ENCODE peak calls at places on chromosomes 12 and 14, in eight cellular contexts. G is CD4-positive, alpha-beta T cell; D is fibroblast of lung; V is AG04450; E is PC-9; F is endothelial cell; B is GM13976; U is AG09319. N is an unnamed sample.

GRCh38 chr14:73491256-73491976 is 683 bp downstream of the RIOX1 start:
- DNase-seq in G (peak), D (peak), V (peak), E (peak), F (peak), B (peak), U (no peak), N (peak)

GRCh38 chr12:25864287-25864686 is 94.2 kb upstream of the RASSF8 start:
- DNase-seq in G (no peak), D (peak), V (no peak), E (no peak), F (no peak), B (no peak), U (no peak), N (no peak)

GRCh38 chr12:110279976-110280783 is 867 bp upstream of the ATP2A2 start:
- DNase-seq in G (peak), D (peak), V (no peak), E (peak), F (peak), B (peak), U (no peak), N (peak)

GRCh38 chr12:96516472-96517417 is 27.4 kb downstream of the CFAP54 start:
- DNase-seq in G (peak), D (peak), V (peak), E (peak), F (peak), B (peak), U (peak), N (peak)

GRCh38 chr12:111197545-111197944 is 171.3 kb downstream of the PHETA1 start:
- DNase-seq in G (no peak), D (no peak), V (no peak), E (no peak), F (no peak), B (no peak), U (no peak), N (no peak)

GRCh38 chr14:96109956-96110355 is 70.8 kb downstream of the C14orf132 start:
- DNase-seq in G (no peak), D (no peak), V (no peak), E (no peak), F (no peak), B (no peak), U (no peak), N (no peak)

GRCh38 chr14:85319101-85319500 is 210.8 kb upstream of the FLRT2 start:
- DNase-seq in G (no peak), D (no peak), V (no peak), E (no peak), F (no peak), B (no peak), U (no peak), N (no peak)

GRCh38 chr14:103711516-103712431 is 3.5 kb downstream of the XRCC3 start:
- DNase-seq in G (no peak), D (no peak), V (no peak), E (peak), F (no peak), B (no peak), U (no peak), N (no peak)

GRCh38 chr12:59636945-59637656 is 41.3 kb downstream of the SLC16A7 start:
- DNase-seq in G (no peak), D (no peak), V (no peak), E (no peak), F (no peak), B (no peak), U (no peak), N (peak)

GRCh38 chr12:42698213-42698612 is 108.7 kb upstream of the PRICKLE1 start:
- DNase-seq in G (no peak), D (peak), V (no peak), E (no peak), F (no peak), B (no peak), U (peak), N (no peak)

GRCh38 chr12:99906786-99907185 is 78.0 kb downstream of the ANKS1B start:
- DNase-seq in G (no peak), D (no peak), V (no peak), E (no peak), F (no peak), B (no peak), U (no peak), N (no peak)

GRCh38 chr12:128687851-128688250 is 135.9 kb downstream of the SLC15A4 start:
- DNase-seq in G (no peak), D (no peak), V (no peak), E (no peak), F (no peak), B (no peak), U (no peak), N (no peak)

GRCh38 chr14:23237772-23238594 is at the start of gene RNF212B:
- DNase-seq in G (peak), D (peak), V (no peak), E (peak), F (peak), B (peak), U (peak), N (peak)

GRCh38 chr14:61663312-61663974 is 31.9 kb upstream of the HIF1A start:
- DNase-seq in G (no peak), D (no peak), V (no peak), E (no peak), F (no peak), B (peak), U (no peak), N (no peak)

GRCh38 chr14:59098377-59098776 is 90.1 kb upstream of the DAAM1 start:
- DNase-seq in G (no peak), D (peak), V (peak), E (peak), F (no peak), B (no peak), U (peak), N (no peak)

GRCh38 chr12:113684053-113684907 is 212.6 kb upstream of the LHX5 start:
- DNase-seq in G (no peak), D (peak), V (no peak), E (no peak), F (no peak), B (no peak), U (no peak), N (no peak)

GRCh38 chr12:123608192-123608591 is 6.3 kb downstream of the DDX55 start:
- DNase-seq in G (no peak), D (no peak), V (no peak), E (no peak), F (no peak), B (no peak), U (no peak), N (no peak)

GRCh38 chr12:63864456-63864709 is 19.9 kb downstream of the SRGAP1 start:
- DNase-seq in G (no peak), D (no peak), V (no peak), E (no peak), F (no peak), B (no peak), U (no peak), N (no peak)

GRCh38 chr14:35369701-35370191 is 34.8 kb downstream of the NFKBIA start:
- DNase-seq in G (no peak), D (peak), V (no peak), E (peak), F (no peak), B (no peak), U (no peak), N (no peak)

GRCh38 chr12:127803545-127803944 is 463.4 kb upstream of the TMEM132C start:
- DNase-seq in G (no peak), D (peak), V (no peak), E (no peak), F (no peak), B (no peak), U (no peak), N (no peak)

GRCh38 chr14:80781968-80782367 is 159.6 kb downstream of the CEP128 start:
- DNase-seq in G (no peak), D (peak), V (no peak), E (peak), F (no peak), B (no peak), U (no peak), N (no peak)

GRCh38 chr12:12899530-12900380 is 8.4 kb downstream of the GPRC5A start:
- DNase-seq in G (no peak), D (peak), V (peak), E (no peak), F (no peak), B (peak), U (peak), N (peak)

GRCh38 chr14:93788557-93789365 is 476 bp upstream of the PRIMA1 start:
- DNase-seq in G (no peak), D (no peak), V (no peak), E (no peak), F (peak), B (no peak), U (no peak), N (peak)

GRCh38 chr12:96263449-96263902 is 69.3 kb downstream of the ELK3 start:
- DNase-seq in G (no peak), D (no peak), V (no peak), E (no peak), F (no peak), B (no peak), U (no peak), N (no peak)

GRCh38 chr12:7486512-7486911 is 17.1 kb downstream of the CD163 start:
- DNase-seq in G (no peak), D (no peak), V (no peak), E (no peak), F (no peak), B (no peak), U (no peak), N (no peak)

GRCh38 chr14:103886304-103887169 is 39.2 kb upstream of the PPP1R13B start:
- DNase-seq in G (no peak), D (no peak), V (no peak), E (no peak), F (no peak), B (no peak), U (no peak), N (no peak)

GRCh38 chr14:68235011-68235410 is 415.4 kb downstream of the RAD51B start:
- DNase-seq in G (no peak), D (peak), V (no peak), E (no peak), F (no peak), B (no peak), U (no peak), N (no peak)

GRCh38 chr12:122127839-122128238 is 46.2 kb downstream of the IL31 start:
- DNase-seq in G (no peak), D (no peak), V (no peak), E (no peak), F (no peak), B (no peak), U (no peak), N (no peak)

GRCh38 chr12:43289412-43289811 is 262.6 kb downstream of the ADAMTS20 start:
- DNase-seq in G (no peak), D (peak), V (no peak), E (no peak), F (no peak), B (no peak), U (peak), N (no peak)

GRCh38 chr14:95275507-95275906 is 44.2 kb downstream of the CLMN start:
- DNase-seq in G (no peak), D (no peak), V (no peak), E (no peak), F (no peak), B (no peak), U (no peak), N (no peak)

GRCh38 chr12:13251496-13251895 is 55.0 kb downstream of the EMP1 start:
- DNase-seq in G (no peak), D (no peak), V (no peak), E (no peak), F (no peak), B (no peak), U (no peak), N (no peak)

GRCh38 chr12:42126963-42127362 is 17.7 kb downstream of the GXYLT1 start:
- DNase-seq in G (no peak), D (no peak), V (no peak), E (no peak), F (no peak), B (no peak), U (no peak), N (no peak)

DNA sequence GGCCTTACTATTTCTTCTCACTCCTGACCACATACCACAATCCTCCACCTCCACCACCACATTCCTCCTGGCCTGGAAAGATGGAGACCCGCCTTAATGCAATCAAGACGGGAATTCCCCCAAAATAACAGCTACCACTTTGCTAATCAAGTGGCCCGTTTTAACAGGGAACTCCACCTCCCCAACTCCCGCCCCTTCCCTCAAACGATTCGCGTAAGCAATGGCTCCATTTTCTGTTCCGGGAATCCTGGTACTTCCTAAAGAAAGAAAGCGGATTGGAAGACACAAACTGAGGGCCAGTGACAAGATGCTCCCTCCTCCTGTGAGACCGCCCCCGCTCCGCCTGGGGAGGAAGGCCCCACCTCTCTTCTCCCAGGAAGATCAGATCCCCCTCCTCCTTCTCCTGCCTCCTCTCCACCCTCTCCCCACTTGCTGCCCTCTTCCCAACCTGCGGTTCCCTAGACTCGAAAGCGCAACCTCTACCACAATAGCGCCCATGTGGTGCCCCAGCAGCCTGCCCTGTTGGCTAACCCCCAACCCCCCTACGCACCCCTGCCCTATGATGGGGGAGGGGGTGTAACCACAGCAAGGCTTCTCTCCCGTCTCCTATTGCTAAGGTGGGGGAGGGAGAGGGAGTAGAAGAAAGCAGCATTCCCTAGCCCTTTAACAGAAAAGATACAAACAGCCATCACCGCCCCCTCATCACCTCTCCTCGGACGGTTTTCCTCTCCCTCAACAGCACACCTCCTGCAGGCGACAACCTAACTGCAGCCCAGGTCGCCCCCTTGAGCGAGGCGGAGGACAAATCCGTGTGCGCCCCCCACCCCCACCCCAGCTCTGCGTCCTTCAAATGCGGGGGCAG is 777 bp downstream of the ARF3 start:
- DNase-seq in G (no peak), D (peak), V (peak), E (peak), F (peak), B (peak), U (peak), N (peak)
- TF ChIP-seq CTCF in G (no peak), D (no peak), V (peak), E (no peak), F (no peak), B (no peak), U (no peak), N (peak)

DNA sequence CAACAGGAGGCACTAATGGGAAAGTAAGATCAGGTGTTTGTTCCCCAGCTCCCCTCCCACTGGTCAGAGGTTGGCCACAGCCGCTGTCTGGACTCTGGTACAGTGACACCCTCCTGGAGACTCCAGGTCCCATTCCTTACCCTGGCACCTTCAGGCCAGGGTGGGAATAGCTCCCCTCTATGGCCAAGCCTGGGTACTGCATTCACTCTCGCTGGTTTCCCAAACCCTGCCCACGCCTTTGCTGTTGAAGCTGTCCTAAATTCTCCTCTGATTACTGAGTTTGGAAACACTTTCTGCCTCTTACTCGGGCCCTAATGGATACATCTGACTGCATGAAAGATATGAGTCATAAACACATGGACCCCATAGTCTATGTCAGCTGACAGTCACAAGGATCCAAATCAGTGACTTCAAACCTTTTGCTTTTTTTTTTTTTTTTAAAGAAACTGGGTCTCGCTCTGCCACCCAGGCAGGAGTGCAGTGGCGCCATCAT is 17.9 kb downstream of the HRK start:
- DNase-seq in G (no peak), D (peak), V (peak), E (no peak), F (peak), B (no peak), U (no peak), N (no peak)
- TF ChIP-seq CTCF in G (no peak), D (peak), V (peak), E (peak), F (peak), B (peak), U (peak), N (peak)

GRCh38 chr14:74635831-74636230 is 23.8 kb upstream of the LTBP2 start:
- DNase-seq in G (no peak), D (no peak), V (no peak), E (no peak), F (no peak), B (no peak), U (no peak), N (no peak)

GRCh38 chr14:74636424-74637183 is 24.6 kb upstream of the LTBP2 start:
- DNase-seq in G (no peak), D (peak), V (no peak), E (no peak), F (no peak), B (no peak), U (no peak), N (no peak)

GRCh38 chr14:74638970-74639369 is 26.9 kb upstream of the LTBP2 start:
- DNase-seq in G (no peak), D (no peak), V (no peak), E (no peak), F (no peak), B (no peak), U (no peak), N (no peak)

GRCh38 chr14:74637184-74637562 is 25.1 kb upstream of the LTBP2 start:
- DNase-seq in G (no peak), D (no peak), V (no peak), E (no peak), F (no peak), B (no peak), U (no peak), N (no peak)

GRCh38 chr14:74638066-74638465 is 26.0 kb upstream of the LTBP2 start:
- DNase-seq in G (no peak), D (no peak), V (no peak), E (no peak), F (no peak), B (no peak), U (no peak), N (no peak)
- TF ChIP-seq CTCF in G (no peak), D (no peak), V (no peak), E (no peak), F (no peak), B (no peak), U (no peak), N (no peak)

DNA sequence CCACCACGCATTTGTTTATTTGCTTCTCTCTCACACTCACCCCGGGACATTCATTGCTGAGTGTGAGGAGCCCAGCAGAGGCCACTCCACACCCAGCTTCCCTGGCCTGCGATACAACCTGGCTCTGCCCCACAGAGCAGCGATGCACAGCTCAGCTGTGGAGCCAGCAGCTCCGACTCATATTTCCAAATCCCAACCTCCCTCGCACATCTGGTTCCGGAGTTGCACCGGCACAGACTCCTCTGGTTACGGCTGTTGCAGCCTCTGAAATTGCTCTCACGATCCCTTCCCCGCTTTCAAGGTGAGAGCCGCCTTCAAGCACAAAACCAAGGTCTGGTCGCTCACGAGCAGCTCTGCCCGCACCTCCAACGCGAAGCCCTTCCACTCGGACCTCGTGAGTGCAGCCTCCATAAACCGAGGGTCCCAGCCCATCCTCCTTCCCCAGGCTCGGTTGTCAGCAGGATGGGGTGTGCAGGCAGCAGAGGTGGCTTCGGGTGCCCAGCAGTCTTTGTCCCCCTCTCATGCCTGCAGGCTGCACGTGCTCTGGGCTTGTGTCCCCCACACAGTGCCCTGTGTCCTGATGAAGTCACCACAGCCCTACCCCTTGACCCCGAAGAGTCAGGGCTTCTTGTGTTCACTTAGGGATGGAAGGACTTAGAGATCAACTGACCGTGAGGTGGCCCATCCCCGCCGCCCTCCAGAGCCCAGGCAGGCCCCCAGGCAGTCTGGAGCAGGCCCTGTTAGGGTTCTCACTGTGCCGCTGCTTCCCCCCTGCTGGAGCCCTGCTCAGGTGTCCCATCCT is 184.3 kb downstream of the ADGRD1 start:
- DNase-seq in G (no peak), D (no peak), V (no peak), E (no peak), F (no peak), B (no peak), U (no peak), N (no peak)
- TF ChIP-seq CTCF in G (no peak), D (no peak), V (no peak), E (no peak), F (no peak), B (no peak), U (peak), N (no peak)

DNA sequence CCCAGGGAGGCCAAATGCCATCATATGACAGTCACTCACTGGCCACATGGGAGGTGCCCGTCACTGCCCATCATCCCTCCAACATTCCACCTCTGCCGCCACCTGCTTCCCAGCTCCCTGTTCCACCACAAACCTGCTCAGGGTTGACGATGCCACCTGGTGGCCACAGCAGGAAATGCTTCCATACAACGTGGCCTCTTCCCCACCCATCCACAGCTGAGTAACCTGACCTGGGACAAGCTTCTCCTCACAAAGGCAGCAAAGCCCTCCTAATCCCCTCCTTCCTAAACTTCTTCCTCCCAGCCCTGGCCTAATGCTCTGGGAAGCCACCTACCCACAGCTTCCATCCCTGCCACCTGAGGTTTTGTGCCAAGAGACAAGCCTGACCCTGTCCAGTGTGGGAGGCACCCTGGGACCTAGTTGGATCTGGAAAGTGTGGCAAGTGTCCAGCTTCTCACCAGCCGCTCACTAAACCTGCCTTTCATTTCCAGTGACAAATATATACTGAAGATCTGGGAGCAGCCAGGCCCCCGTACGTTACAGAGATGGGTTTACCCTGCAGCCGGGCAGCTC is 4.3 kb downstream of the DEGS2 start:
- DNase-seq in G (no peak), D (no peak), V (no peak), E (peak), F (peak), B (no peak), U (no peak), N (no peak)
- TF ChIP-seq CTCF in G (peak), D (peak), V (peak), E (peak), F (peak), B (peak), U (peak), N (peak)

GRCh38 chr14:22221508-22221907 is 367.5 kb downstream of the DAD1 start:
- DNase-seq in G (no peak), D (peak), V (no peak), E (no peak), F (no peak), B (no peak), U (no peak), N (peak)
- TF ChIP-seq CTCF in G (peak), D (peak), V (peak), E (peak), F (no peak), B (peak), U (peak), N (peak)

N was measured in GM13977.